ENCODE peak calls at places on chromosome 7, in five cellular contexts. Q is tibial artery, R is IMR-90, L is lower lobe of right lung, T is heart left ventricle. V is an unnamed sample. For H3K4me1, the result is how much of the 10 kb centered on the place peaks cover.

GRCh38 chr7:95905165-95905564 is 132.8 kb downstream of the DYNC1I1 start:
- DNase-seq in Q (no peak), T (no peak), R (no peak), L (no peak), V (no peak)

GRCh38 chr7:50869108-50869716 is 86.5 kb upstream of the GRB10 start:
- DNase-seq in Q (peak), R (peak), T (peak), L (no peak), V (no peak)

GRCh38 chr7:98210513-98211220 is 572 bp upstream of the BHLHA15 start:
- DNase-seq in R (no peak), T (no peak), Q (peak), L (no peak), V (no peak)

GRCh38 chr7:134992626-134993179 is 6.4 kb downstream of the AGBL3 start:
- DNase-seq in R (peak), L (no peak), T (no peak), Q (no peak), V (no peak)

GRCh38 chr7:380724-381210 is 90.8 kb downstream of the FOXL3 start:
- DNase-seq in Q (peak), T (peak), R (no peak), L (peak), V (peak)

GRCh38 chr7:106377847-106378361 is 93.1 kb upstream of the NAMPT start:
- DNase-seq in Q (no peak), L (no peak), T (no peak), R (no peak), V (no peak)

GRCh38 chr7:99720370-99721128 is 14.4 kb downstream of the CYP3A7 start:
- DNase-seq in L (no peak), T (no peak), R (no peak), Q (no peak), V (no peak)

GRCh38 chr7:133652547-133652946 is 399.7 kb downstream of the EXOC4 start:
- DNase-seq in T (no peak), L (no peak), R (no peak), Q (no peak), V (no peak)

GRCh38 chr7:18402488-18403183 is 92.9 kb upstream of the HDAC9 start:
- DNase-seq in T (no peak), L (no peak), Q (no peak), R (peak), V (no peak)

GRCh38 chr7:14590206-14590605 is 312.3 kb downstream of the DGKB start:
- DNase-seq in R (no peak), T (no peak), Q (no peak), L (no peak), V (no peak)

GRCh38 chr7:150378115-150378852 is 846 bp upstream of the ZNF775 start:
- DNase-seq in T (peak), Q (peak), R (peak), L (no peak), V (no peak)

GRCh38 chr7:41880107-41880506 is 177.2 kb upstream of the INHBA start:
- DNase-seq in L (no peak), Q (no peak), R (peak), T (no peak), V (no peak)

GRCh38 chr7:36944843-36945242 is 220.5 kb upstream of the AOAH start:
- DNase-seq in T (no peak), R (no peak), L (no peak), Q (no peak), V (no peak)

GRCh38 chr7:147509052-147509480 is 1081.5 kb upstream of the C7orf33 start:
- DNase-seq in L (no peak), T (no peak), R (peak), Q (no peak), V (no peak)

GRCh38 chr7:17083392-17084165 is 201.8 kb upstream of the AGR3 start:
- DNase-seq in T (no peak), Q (no peak), L (no peak), R (no peak), V (no peak)

GRCh38 chr7:81462672-81463071 is 307.2 kb downstream of the HGF start:
- DNase-seq in Q (no peak), T (no peak), L (no peak), R (peak), V (no peak)

GRCh38 chr7:111159426-111159825 is 68.5 kb downstream of the LRRN3 start:
- DNase-seq in R (peak), L (no peak), T (no peak), Q (no peak), V (no peak)

GRCh38 chr7:41977165-41977651 is 259.8 kb downstream of the GLI3 start:
- DNase-seq in L (no peak), R (peak), T (no peak), Q (no peak), V (no peak)

GRCh38 chr7:47647213-47647985 is 65.5 kb upstream of the TNS3 start:
- DNase-seq in T (no peak), R (no peak), Q (no peak), L (no peak), V (no peak)

GRCh38 chr7:73725703-73726466 is 6.4 kb upstream of the STX1A start:
- DNase-seq in L (peak), T (peak), Q (peak), R (peak), V (no peak)

GRCh38 chr7:70738080-70738479 is 393.9 kb upstream of the GALNT17 start:
- DNase-seq in R (peak), Q (no peak), L (no peak), T (no peak), V (no peak)

GRCh38 chr7:135355377-135356048 is 121.9 kb downstream of the STRA8 start:
- DNase-seq in T (no peak), Q (no peak), R (no peak), L (no peak), V (no peak)

GRCh38 chr7:108103566-108104298 is 26.4 kb downstream of the LAMB4 start:
- DNase-seq in R (no peak), Q (no peak), L (no peak), T (no peak), V (no peak)

GRCh38 chr7:31981874-31982390 is 88.3 kb downstream of the PDE1C start:
- DNase-seq in Q (no peak), T (no peak), L (no peak), R (no peak), V (no peak)

GRCh38 chr7:98283127-98283886 is 1.8 kb downstream of the BRI3 start:
- DNase-seq in R (peak), T (peak), Q (peak), L (peak), V (no peak)

GRCh38 chr7:30282735-30283134 is 1.7 kb upstream of the ZNRF2 start:
- DNase-seq in L (no peak), R (no peak), T (no peak), Q (no peak), V (no peak)

GRCh38 chr7:30281791-30282190 is 2.6 kb upstream of the ZNRF2 start:
- DNase-seq in T (no peak), L (no peak), R (no peak), Q (no peak), V (no peak)

GRCh38 chr7:30281263-30281662 is 3.1 kb upstream of the ZNRF2 start:
- DNase-seq in Q (no peak), T (no peak), L (no peak), R (no peak), V (no peak)

GRCh38 chr7:30278849-30279505 is 5.4 kb upstream of the ZNRF2 start:
- DNase-seq in L (no peak), Q (no peak), T (no peak), R (no peak), V (no peak)

DNA sequence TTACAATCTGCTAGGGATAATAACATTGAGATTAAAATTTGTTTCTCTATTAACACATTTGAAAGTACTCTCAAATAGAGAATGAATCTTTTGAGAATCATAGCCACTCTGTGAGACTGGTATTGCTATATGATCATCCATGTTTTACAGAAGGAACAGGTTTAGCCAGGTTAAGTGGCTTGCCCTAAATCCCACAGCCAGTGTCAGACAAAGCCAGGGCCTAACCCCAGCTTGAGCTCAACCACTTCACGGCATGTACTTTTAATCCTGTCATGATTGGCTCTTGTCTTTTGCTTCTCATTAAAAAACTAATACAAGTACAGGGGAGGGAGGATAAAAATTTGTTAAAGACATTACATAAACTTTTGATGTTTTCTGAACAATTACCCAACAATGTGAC is 3.8 kb upstream of the ZNRF2 start:
- DNase-seq in T (no peak), Q (no peak), L (no peak), R (no peak), V (no peak)
- H3K4me1 ChIP-seq in T (under half), Q (under half), L (under half), R (under half), V (under half)

DNA sequence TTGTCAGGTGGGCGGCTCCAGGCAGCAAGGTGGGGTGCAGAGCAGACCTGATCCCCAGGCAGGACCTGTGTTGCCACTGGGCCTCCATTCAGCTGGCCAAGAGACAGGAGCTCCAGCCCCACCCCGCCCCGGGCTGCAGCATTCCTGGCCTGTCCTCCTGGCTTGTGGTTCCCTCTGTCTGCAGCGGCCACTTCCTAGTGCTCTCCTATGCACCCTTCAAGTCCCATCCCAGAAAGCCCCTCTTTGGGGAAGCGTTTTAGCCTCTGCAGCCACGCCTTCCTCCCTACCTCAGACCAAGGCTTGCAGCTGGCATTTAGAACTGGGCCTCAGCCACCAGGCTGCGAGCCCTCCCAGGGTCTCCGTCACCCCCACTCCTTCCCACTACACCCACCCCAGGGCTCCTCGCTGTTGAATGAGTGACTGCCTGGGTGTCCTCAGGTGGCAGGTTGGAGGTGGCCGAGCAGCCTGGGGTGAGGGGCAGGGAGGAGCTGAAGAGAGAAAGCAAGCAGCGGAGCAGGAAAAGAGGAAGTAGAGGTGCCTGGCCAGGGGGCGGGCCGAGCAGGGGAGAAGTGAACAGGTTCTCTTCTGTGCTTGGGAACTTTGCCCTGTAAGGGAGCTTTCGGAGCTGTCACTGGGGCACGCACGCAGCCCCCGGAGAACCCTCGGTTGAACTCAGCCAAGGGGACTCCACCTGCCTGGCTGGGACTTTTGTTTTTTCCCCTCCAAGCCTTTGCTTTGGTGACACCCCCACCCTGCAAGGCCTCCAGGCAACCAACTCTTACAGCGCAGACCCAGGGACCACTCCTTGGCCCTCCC is 109.1 kb upstream of the TNRC18 start:
- DNase-seq in T (peak), R (no peak), L (peak), Q (peak), V (no peak)
- H3K4me3 ChIP-seq in T (no peak), R (no peak), L (peak), Q (peak), V (no peak)

GRCh38 chr7:44819292-44819691 is 22.8 kb downstream of the PPIA start:
- DNase-seq in T (no peak), Q (no peak), L (no peak), R (no peak), V (no peak)

GRCh38 chr7:44824894-44825526 is 22.9 kb downstream of the H2AZ2 start:
- DNase-seq in L (no peak), Q (no peak), R (peak), T (no peak), V (no peak)

GRCh38 chr7:44827567-44827966 is 20.3 kb downstream of the H2AZ2 start:
- DNase-seq in Q (no peak), R (no peak), L (no peak), T (no peak), V (no peak)

DNA sequence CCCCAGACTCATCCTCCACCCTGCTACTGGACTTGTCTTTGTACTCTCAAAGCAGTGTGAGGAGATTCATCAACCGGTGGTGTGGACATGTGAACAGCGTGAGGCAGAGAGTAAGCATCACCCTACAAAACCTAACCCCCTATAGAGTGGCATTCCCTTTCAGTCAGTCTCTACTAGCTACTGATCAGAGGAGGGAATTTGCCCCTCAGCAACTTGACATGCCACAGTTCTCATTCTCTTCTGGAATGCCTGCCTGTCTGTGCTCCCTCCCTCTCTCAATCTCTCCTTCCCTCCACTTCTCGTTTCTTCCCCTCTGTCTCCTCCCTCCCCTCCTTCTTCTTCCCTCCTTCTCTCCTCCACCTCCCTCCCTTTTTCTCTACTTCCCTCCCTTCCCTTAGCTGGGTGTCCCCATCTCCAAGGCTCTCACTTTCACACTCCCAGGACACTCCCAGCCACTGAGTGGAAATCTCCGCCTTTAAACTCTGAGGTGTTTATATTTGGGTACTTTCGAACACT is 24.6 kb downstream of the H2AZ2 start:
- DNase-seq in R (no peak), L (no peak), Q (no peak), T (no peak), V (no peak)
- TF ChIP-seq CTCF in R (no peak), L (no peak), Q (no peak), T (no peak), V (no peak)

DNA sequence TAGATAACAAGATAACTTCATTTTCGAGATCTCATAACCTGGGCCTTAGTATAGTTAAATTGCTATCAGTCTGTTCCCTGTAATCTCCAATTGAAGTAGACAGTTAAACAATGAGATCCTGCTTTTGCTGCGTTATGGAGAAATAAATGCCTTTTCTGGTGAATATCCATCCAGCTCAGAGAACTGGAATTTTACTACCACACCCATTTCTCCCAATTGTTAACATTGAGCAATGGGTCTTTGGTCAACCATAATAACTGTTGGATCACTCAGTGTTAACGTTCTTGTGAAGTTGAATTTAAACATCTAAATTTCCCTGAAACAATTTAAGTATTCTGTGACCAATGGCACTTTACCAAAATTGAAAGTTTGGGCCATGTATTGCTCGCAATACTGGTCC is 3.0 kb downstream of the CALU start:
- DNase-seq in R (peak), L (no peak), Q (no peak), T (no peak), V (no peak)
- H3K4me1 ChIP-seq in R (under half), L (half or more), Q (under half), T (under half), V (under half)

GRCh38 chr7:88315532-88315931 is 8.8 kb upstream of the STEAP4 start:
- DNase-seq in L (no peak), R (no peak), T (no peak), Q (no peak), V (no peak)

GRCh38 chr7:88310950-88311674 is 4.4 kb upstream of the STEAP4 start:
- DNase-seq in T (no peak), Q (no peak), R (no peak), L (no peak), V (no peak)

GRCh38 chr7:88311675-88312036 is 5.0 kb upstream of the STEAP4 start:
- DNase-seq in Q (no peak), R (no peak), L (no peak), T (no peak), V (no peak)

GRCh38 chr7:88312061-88312663 is 5.5 kb upstream of the STEAP4 start:
- DNase-seq in R (no peak), Q (peak), L (no peak), T (peak), V (no peak)

GRCh38 chr7:88314092-88314491 is 7.4 kb upstream of the STEAP4 start:
- DNase-seq in L (no peak), Q (no peak), R (no peak), T (no peak), V (no peak)
- H3K4me3 ChIP-seq in L (no peak), Q (no peak), R (no peak), T (no peak), V (no peak)

V was measured in RWPE2.